ENCODE peak calls at places on chromosomes 2 and 18, in ten cellular contexts. W, B, Z, J, E, P, I, Q, T and N are unnamed samples.

GRCh38 chr2:24124003-24124585 is 825 bp downstream of the FAM228B start:
- DNase-seq in Z (no peak), I (no peak), W (no peak), J (no peak), T (no peak), B (peak; percentile 62), E (no peak), P (no peak), Q (no peak), N (no peak)

GRCh38 chr2:120472891-120473309 is 127.0 kb downstream of the INHBB start:
- DNase-seq in Q (no peak), P (no peak), T (no peak), J (no peak), B (no peak), W (no peak), E (no peak), I (no peak), Z (no peak), N (no peak)

GRCh38 chr2:15618449-15618855 is 26.8 kb downstream of the DDX1 start:
- DNase-seq in B (no peak), T (no peak), Q (no peak), E (no peak), P (no peak), Z (no peak), I (no peak), J (no peak), W (no peak), N (no peak)

GRCh38 chr2:2293527-2294089 is 37.5 kb downstream of the MYT1L start:
- DNase-seq in P (no peak), Z (no peak), J (no peak), I (no peak), W (no peak), Q (no peak), T (no peak), B (no peak), E (no peak), N (no peak)

GRCh38 chr2:15748736-15749323 is 157.2 kb downstream of the DDX1 start:
- DNase-seq in Z (no peak), I (no peak), T (peak; percentile 49), B (no peak), Q (no peak), E (no peak), P (peak; percentile 63), J (no peak), W (no peak), N (no peak)

GRCh38 chr18:4017479-4017878 is 437.6 kb downstream of the DLGAP1 start:
- DNase-seq in W (no peak), T (peak; percentile 29), Z (no peak), Q (no peak), J (no peak), I (no peak), B (no peak), P (peak; percentile 30), E (no peak), N (no peak)

GRCh38 chr2:236790991-236791390 is 221.4 kb downstream of the ACKR3 start:
- DNase-seq in I (no peak), J (no peak), B (no peak), T (no peak), W (no peak), E (no peak), Z (no peak), P (no peak), Q (no peak), N (no peak)

GRCh38 chr2:96489673-96490072 is 15.5 kb downstream of the NEURL3 start:
- DNase-seq in Q (no peak), E (no peak), Z (no peak), I (no peak), T (no peak), P (no peak), W (no peak), B (no peak), J (no peak), N (no peak)

GRCh38 chr2:172698041-172698863 is 37.4 kb upstream of the RAPGEF4 start:
- DNase-seq in Q (no peak), B (peak; percentile 93), J (peak; percentile 26), Z (no peak), P (peak; percentile 42), W (peak; percentile 91), T (peak; percentile 69), I (no peak), E (no peak), N (no peak)

GRCh38 chr2:38129987-38130386 is 54.0 kb upstream of the CYP1B1 start:
- DNase-seq in J (no peak), Q (no peak), B (no peak), T (no peak), I (no peak), P (no peak), Z (no peak), E (no peak), W (no peak), N (no peak)

GRCh38 chr2:226118471-226119429 is 680.9 kb downstream of the IRS1 start:
- DNase-seq in B (peak; percentile 89), J (no peak), W (peak; percentile 92), Q (no peak), T (no peak), I (peak; percentile 19), E (no peak), P (no peak), Z (no peak), N (no peak)

GRCh38 chr2:3602553-3603339 is 7.8 kb downstream of the COLEC11 start:
- DNase-seq in T (no peak), P (no peak), W (no peak), J (no peak), Z (no peak), E (no peak), B (no peak), I (no peak), Q (no peak), N (no peak)

GRCh38 chr2:26314243-26314642 is 31.7 kb upstream of the SELENOI start:
- DNase-seq in P (peak; percentile 17), Q (no peak), Z (no peak), W (no peak), E (no peak), I (no peak), B (no peak), J (no peak), T (no peak), N (no peak)
- TF ChIP-seq CTCF in P (no peak), Q (no peak), Z (no peak), W (no peak), E (no peak), I (no peak), B (no peak), J (no peak), T (no peak), N (no peak)

DNA sequence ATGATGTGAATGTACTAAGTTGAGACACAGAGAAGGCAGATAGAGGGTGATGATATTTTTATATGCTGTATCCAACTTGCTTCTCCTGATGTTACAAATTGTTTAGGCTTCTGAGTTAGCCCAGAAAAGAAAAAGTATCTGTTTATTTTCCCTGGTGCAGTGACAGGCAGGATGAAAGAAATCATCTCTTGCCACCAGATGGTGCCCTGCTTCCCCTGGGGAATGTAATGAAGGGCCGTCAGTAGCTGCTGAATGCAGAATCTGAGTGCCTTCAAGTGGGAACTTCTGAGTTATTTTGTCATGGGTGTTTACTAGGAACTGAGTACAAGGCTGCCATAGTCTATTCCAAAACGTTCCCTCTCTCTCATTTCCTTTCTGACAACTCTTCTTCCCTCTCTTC is 525.6 kb downstream of the MBD2 start:
- DNase-seq in J (no peak), T (peak; percentile 23), I (no peak), E (peak; percentile 18), Q (peak; percentile 28), B (peak; percentile 45), W (peak; percentile 5), Z (no peak), P (peak; percentile 22), N (no peak)
- TF ChIP-seq CTCF in J (peak; percentile 39), T (no peak), I (peak; percentile 35), E (peak; percentile 51), Q (no peak), B (peak; percentile 61), W (peak; percentile 63), Z (no peak), P (peak; percentile 39), N (peak; percentile 69)

GRCh38 chr18:23971656-23972230 is 42.8 kb upstream of the TTC39C start:
- DNase-seq in I (no peak), Q (no peak), T (no peak), E (no peak), P (no peak), Z (no peak), J (no peak), B (no peak), W (no peak), N (no peak)

GRCh38 chr18:23967321-23968089 is 47.0 kb upstream of the TTC39C start:
- DNase-seq in I (no peak), P (no peak), E (no peak), Z (peak; percentile 28), Q (no peak), J (peak; percentile 53), W (no peak), T (no peak), B (no peak), N (no peak)

GRCh38 chr18:23970161-23971153 is 44.1 kb upstream of the TTC39C start:
- DNase-seq in T (peak; percentile 21), Z (peak; percentile 35), P (no peak), W (no peak), E (no peak), Q (no peak), J (peak; percentile 42), I (no peak), B (no peak), N (no peak)

GRCh38 chr18:23968638-23969037 is 45.9 kb upstream of the TTC39C start:
- DNase-seq in I (no peak), Z (no peak), J (no peak), P (no peak), B (no peak), W (no peak), T (no peak), Q (no peak), E (no peak), N (no peak)

GRCh38 chr18:23969664-23970063 is 44.9 kb upstream of the TTC39C start:
- DNase-seq in W (no peak), I (no peak), B (no peak), P (no peak), E (no peak), Q (no peak), Z (no peak), T (no peak), J (no peak), N (no peak)
- TF ChIP-seq CTCF in W (no peak), I (no peak), B (no peak), P (no peak), E (no peak), Q (no peak), Z (no peak), T (no peak), J (no peak), N (no peak)

GRCh38 chr2:240733803-240734495 is 42.3 kb downstream of the AQP12A start:
- DNase-seq in Q (no peak), I (no peak), B (no peak), P (peak; percentile 47), T (peak; percentile 54), W (no peak), J (no peak), E (no peak), Z (no peak), N (no peak)
- TF ChIP-seq CTCF in Q (no peak), I (no peak), B (no peak), P (peak; percentile 25), T (no peak), W (no peak), J (peak; percentile 42), E (peak; percentile 9), Z (no peak), N (no peak)